ENCODE peak calls at places on chromosomes 11 and 22, in seven cellular contexts. K, I, B, L, H, U and G are unnamed samples.

GRCh38 chr11:43579919-43580276 is 100.6 kb upstream of the HSD17B12 start:
- DNase-seq in K (no peak), I (no peak), B (no peak), L (no peak), H (no peak), U (no peak), G (no peak)

GRCh38 chr22:41885576-41885975 is 29.3 kb downstream of the SHISA8 start:
- DNase-seq in K (no peak), I (no peak), B (no peak), L (no peak), H (peak), U (no peak), G (no peak)

GRCh38 chr11:117528061-117528780 is 200.6 kb downstream of the CEP164 start:
- DNase-seq in K (no peak), I (no peak), B (no peak), L (no peak), H (no peak), U (no peak), G (no peak)

GRCh38 chr22:41768420-41768819 is 32.1 kb upstream of the CCDC134 start:
- DNase-seq in K (no peak), I (no peak), B (peak), L (no peak), H (no peak), U (peak), G (peak)

GRCh38 chr11:117819096-117820040 is 5.2 kb downstream of the FXYD2 start:
- DNase-seq in K (peak), I (peak), B (peak), L (peak), H (peak), U (peak), G (peak)

GRCh38 chr22:27597703-27598444 is 203.7 kb downstream of the MN1 start:
- DNase-seq in K (no peak), I (no peak), B (no peak), L (peak), H (no peak), U (peak), G (peak)

GRCh38 chr11:10002221-10002620 is 291.8 kb downstream of the SBF2 start:
- DNase-seq in K (no peak), I (no peak), B (no peak), L (no peak), H (no peak), U (no peak), G (no peak)

GRCh38 chr11:57604289-57605010 is 7.0 kb downstream of the SERPING1 start:
- DNase-seq in K (no peak), I (no peak), B (no peak), L (peak), H (no peak), U (no peak), G (no peak)

GRCh38 chr22:47586038-47586437 is 823.6 kb downstream of the TBC1D22A start:
- DNase-seq in K (no peak), I (no peak), B (no peak), L (no peak), H (no peak), U (no peak), G (no peak)

GRCh38 chr11:117097567-117098268 is 510 bp downstream of the SIK3 start:
- DNase-seq in K (peak), I (peak), B (peak), L (peak), H (peak), U (no peak), G (peak)

GRCh38 chr22:40076702-40077645 is 82.2 kb downstream of the FAM83F start:
- DNase-seq in K (no peak), I (no peak), B (no peak), L (no peak), H (no peak), U (peak), G (no peak)

GRCh38 chr11:125846188-125846587 is 13.1 kb downstream of the PATE4 start:
- DNase-seq in K (no peak), I (no peak), B (no peak), L (no peak), H (no peak), U (no peak), G (no peak)

GRCh38 chr11:47923667-47924066 is 56.7 kb upstream of the PTPRJ start:
- DNase-seq in K (no peak), I (no peak), B (peak), L (no peak), H (no peak), U (peak), G (peak)

GRCh38 chr11:67429722-67430121 is 1.4 kb downstream of the RPS6KB2 start:
- DNase-seq in K (no peak), I (no peak), B (no peak), L (no peak), H (no peak), U (no peak), G (no peak)

GRCh38 chr11:96188625-96189006 is 154.4 kb downstream of the MAML2 start:
- DNase-seq in K (no peak), I (no peak), B (peak), L (no peak), H (no peak), U (peak), G (peak)

GRCh38 chr22:37887610-37888378 is 18.3 kb upstream of the MICALL1 start:
- DNase-seq in K (no peak), I (no peak), B (peak), L (no peak), H (no peak), U (peak), G (peak)

GRCh38 chr11:83773950-83774880 is 488.0 kb upstream of the CCDC90B start:
- DNase-seq in K (no peak), I (no peak), B (peak), L (no peak), H (peak), U (peak), G (peak)

GRCh38 chr22:37330200-37331033 is 48.1 kb downstream of the CYTH4 start:
- DNase-seq in K (peak), I (peak), B (peak), L (peak), H (peak), U (peak), G (peak)

GRCh38 chr11:33182246-33182878 is 21.1 kb upstream of the CSTF3 start:
- DNase-seq in K (no peak), I (no peak), B (no peak), L (no peak), H (no peak), U (no peak), G (no peak)

GRCh38 chr22:32539631-32540449 is 65.2 kb downstream of the FBXO7 start:
- DNase-seq in K (no peak), I (no peak), B (no peak), L (no peak), H (peak), U (no peak), G (no peak)

GRCh38 chr22:35454416-35455054 is 54.6 kb downstream of the MCM5 start:
- DNase-seq in K (no peak), I (no peak), B (no peak), L (no peak), H (no peak), U (no peak), G (no peak)
- TF ChIP-seq CTCF in K (no peak), I (no peak), B (no peak), L (peak), H (no peak), U (no peak), G (no peak)

DNA sequence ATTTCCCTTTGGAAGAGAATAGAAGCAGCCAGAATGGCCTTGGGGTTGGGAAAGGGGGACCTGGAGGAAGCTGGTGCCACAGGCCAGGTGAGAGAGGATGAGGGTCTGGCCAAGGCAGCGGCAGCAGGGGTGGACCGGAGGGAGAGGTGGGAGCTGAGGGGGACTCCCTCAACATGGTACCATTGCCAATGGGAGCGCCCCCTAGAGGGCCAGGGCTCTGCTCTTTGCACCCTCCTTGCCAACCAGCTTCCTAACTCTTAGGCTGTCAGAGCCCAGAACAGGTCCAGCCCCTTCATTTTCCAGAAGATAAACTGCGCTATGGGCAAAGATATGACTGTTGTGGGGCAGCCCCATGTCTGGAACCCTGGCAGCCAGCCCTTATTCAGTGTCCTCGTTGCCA is 185.0 kb downstream of the GRIK4 start:
- DNase-seq in K (no peak), I (no peak), B (no peak), L (no peak), H (no peak), U (no peak), G (no peak)
- TF ChIP-seq CTCF in K (no peak), I (no peak), B (no peak), L (peak), H (no peak), U (peak), G (peak)

GRCh38 chr11:6298605-6299004 is 21.7 kb downstream of the CAVIN3 start:
- DNase-seq in K (peak), I (peak), B (peak), L (peak), H (peak), U (peak), G (peak)
- TF ChIP-seq CTCF in K (peak), I (peak), B (peak), L (peak), H (peak), U (peak), G (peak)

DNA sequence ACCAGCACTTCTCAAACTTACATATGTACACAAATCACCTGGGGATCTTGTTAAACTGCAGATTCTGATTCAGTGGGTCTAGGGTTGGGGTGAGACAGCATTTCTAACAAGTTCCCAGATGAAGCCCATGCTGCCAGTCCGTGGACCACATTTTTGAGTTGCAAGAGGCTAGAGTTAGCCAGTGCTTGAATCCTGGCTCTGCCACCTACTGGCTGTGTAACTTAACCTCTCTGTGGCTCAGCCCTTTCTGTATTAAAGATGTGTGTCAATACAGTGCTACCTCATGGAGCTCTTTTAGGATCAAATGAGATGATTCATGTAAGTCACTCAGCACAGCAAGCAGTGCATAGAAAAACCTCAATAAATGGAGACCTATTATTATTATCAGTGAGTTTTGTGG is 90.2 kb upstream of the ISX start:
- DNase-seq in K (no peak), I (no peak), B (no peak), L (peak), H (no peak), U (no peak), G (no peak)
- TF ChIP-seq CTCF in K (peak), I (peak), B (no peak), L (peak), H (peak), U (no peak), G (no peak)

GRCh38 chr11:65809496-65809895 is 22.6 kb downstream of the OVOL1 start:
- DNase-seq in K (no peak), I (no peak), B (no peak), L (no peak), H (no peak), U (no peak), G (no peak)

GRCh38 chr11:65806972-65807371 is 20.1 kb downstream of the OVOL1 start:
- DNase-seq in K (no peak), I (no peak), B (no peak), L (no peak), H (no peak), U (no peak), G (no peak)

GRCh38 chr11:65808744-65809341 is 22.0 kb downstream of the OVOL1 start:
- DNase-seq in K (no peak), I (no peak), B (no peak), L (no peak), H (no peak), U (no peak), G (no peak)

GRCh38 chr11:65811764-65812475 is 21.8 kb upstream of the SNX32 start:
- DNase-seq in K (no peak), I (no peak), B (peak), L (no peak), H (no peak), U (no peak), G (no peak)

DNA sequence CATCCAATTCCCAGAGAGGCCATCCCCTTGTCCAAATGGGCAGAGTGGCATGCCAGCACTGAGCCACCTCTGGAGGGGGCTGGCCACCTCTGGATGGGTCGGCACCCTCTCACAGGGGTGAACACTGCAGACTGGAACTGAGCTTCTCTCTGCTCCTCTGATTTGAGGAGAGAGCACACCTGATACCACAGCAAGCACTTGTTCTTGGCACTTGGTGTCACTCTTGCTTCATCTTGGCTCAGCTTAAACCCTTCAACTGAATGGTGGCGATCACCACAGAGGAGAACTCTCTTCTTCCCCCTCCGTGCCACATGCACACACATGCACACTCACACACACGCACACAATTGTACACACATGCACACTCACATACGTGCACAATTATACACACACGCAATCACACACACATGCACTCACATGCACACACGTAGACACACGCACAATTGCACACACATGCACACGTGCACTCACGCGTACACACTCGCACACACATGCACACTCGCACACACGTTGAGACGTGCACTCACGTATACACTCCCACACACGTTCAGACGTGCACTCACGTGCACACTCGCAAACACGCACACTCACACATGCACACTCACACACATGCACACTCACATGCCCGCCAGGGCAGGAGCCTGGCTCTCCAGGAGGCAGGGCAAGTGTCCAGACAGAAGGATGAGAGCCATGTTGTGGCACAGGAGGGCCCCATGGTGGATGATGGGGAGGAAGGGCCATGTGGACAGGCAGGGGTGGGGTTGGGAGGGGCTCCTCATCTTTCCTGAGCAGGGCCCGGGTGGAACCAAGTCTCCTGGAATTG is 23.4 kb downstream of the OVOL1 start:
- DNase-seq in K (no peak), I (no peak), B (no peak), L (peak), H (no peak), U (no peak), G (peak)
- TF ChIP-seq CTCF in K (no peak), I (no peak), B (no peak), L (peak), H (no peak), U (no peak), G (no peak)

GRCh38 chr11:100980156-100980555 is 149.5 kb downstream of the PGR start:
- DNase-seq in K (no peak), I (peak), B (peak), L (peak), H (peak), U (peak), G (peak)
- TF ChIP-seq CTCF in K (peak), I (peak), B (peak), L (peak), H (peak), U (peak), G (no peak)